ENCODE peak calls at places on chromosomes 4 and X, in ten cellular contexts. U is heart right ventricle; A is adrenal gland; F is H1; V is neuronal stem cell; C is effector memory CD4-positive, alpha-beta T cell; N is coronary artery; W is fibroblast of lung; D is uterus; O is CD8-positive, alpha-beta T cell. X is an unnamed sample.

GRCh38 chrX:53324085-53324484 is 42.7 kb upstream of the IQSEC2 start:
- DNase-seq in U (no peak), A (no peak), F (no peak), V (no peak), C (no peak), N (no peak), W (no peak), D (no peak), O (no peak), X (no peak)

GRCh38 chrX:21373637-21374162 is 518 bp upstream of the CNKSR2 start:
- DNase-seq in U (no peak), A (no peak), F (no peak), V (no peak), C (no peak), N (no peak), W (no peak), D (no peak), O (no peak), X (no peak)

GRCh38 chrX:5957506-5957905 is 271.2 kb downstream of the NLGN4X start:
- DNase-seq in U (no peak), A (no peak), F (no peak), V (no peak), C (no peak), N (no peak), W (no peak), D (no peak), O (no peak), X (no peak)

GRCh38 chrX:20666316-20666715 is 399.6 kb upstream of the RPS6KA3 start:
- DNase-seq in U (no peak), A (no peak), F (no peak), V (no peak), C (no peak), N (no peak), W (no peak), D (no peak), O (no peak), X (no peak)

GRCh38 chr4:14415146-14415545 is 587.1 kb upstream of the CPEB2 start:
- DNase-seq in U (no peak), A (no peak), F (no peak), V (peak; percentile 15), C (no peak), N (no peak), W (peak; percentile 59), D (no peak), O (no peak), X (no peak)

GRCh38 chr4:95165926-95166524 is 382.7 kb downstream of the UNC5C start:
- DNase-seq in U (peak; percentile 49), A (peak; percentile 37), F (no peak), V (peak; percentile 63), C (no peak), N (no peak), W (peak; percentile 81), D (no peak), O (no peak), X (no peak)

GRCh38 chrX:153416781-153417180 is 5.5 kb downstream of the ZFP92 start:
- DNase-seq in U (no peak), A (no peak), F (no peak), V (no peak), C (no peak), N (no peak), W (no peak), D (no peak), O (no peak), X (no peak)

GRCh38 chr4:122845760-122846159 is 19.1 kb downstream of the FGF2 start:
- DNase-seq in U (no peak), A (no peak), F (no peak), V (no peak), C (no peak), N (no peak), W (no peak), D (no peak), O (no peak), X (no peak)

GRCh38 chrX:118682258-118683014 is 45.0 kb upstream of the IL13RA1 start:
- DNase-seq in U (no peak), A (no peak), F (no peak), V (no peak), C (no peak), N (no peak), W (no peak), D (no peak), O (no peak), X (no peak)

GRCh38 chr4:40227284-40227683 is 30.5 kb downstream of the RHOH start:
- DNase-seq in U (no peak), A (no peak), F (no peak), V (no peak), C (no peak), N (no peak), W (no peak), D (no peak), O (peak; percentile 47), X (no peak)

GRCh38 chrX:24148535-24149345 is 789 bp upstream of the ZFX start:
- DNase-seq in U (peak; percentile 16), A (no peak), F (no peak), V (peak; percentile 1), C (no peak), N (no peak), W (peak; percentile 42), D (peak; percentile 55), O (no peak), X (peak; percentile 52)

GRCh38 chr4:76197971-76198410 is 15.6 kb downstream of the SCARB2 start:
- DNase-seq in U (no peak), A (no peak), F (no peak), V (no peak), C (no peak), N (no peak), W (peak; percentile 79), D (peak; percentile 68), O (no peak), X (no peak)

GRCh38 chr4:76198411-76199237 is 15.0 kb downstream of the SCARB2 start:
- DNase-seq in U (peak; percentile 79), A (peak; percentile 63), F (no peak), V (no peak), C (no peak), N (peak; percentile 81), W (peak; percentile 93), D (peak; percentile 69), O (no peak), X (no peak)

GRCh38 chr4:76197001-76197743 is 16.5 kb downstream of the SCARB2 start:
- DNase-seq in U (no peak), A (no peak), F (no peak), V (no peak), C (no peak), N (no peak), W (no peak), D (no peak), O (no peak), X (no peak)

GRCh38 chr4:76200771-76201224 is 12.8 kb downstream of the SCARB2 start:
- DNase-seq in U (no peak), A (no peak), F (no peak), V (no peak), C (no peak), N (no peak), W (no peak), D (no peak), O (no peak), X (no peak)

GRCh38 chr4:76199664-76200211 is 13.9 kb downstream of the SCARB2 start:
- DNase-seq in U (no peak), A (no peak), F (no peak), V (no peak), C (peak; percentile 7), N (no peak), W (peak; percentile 26), D (no peak), O (no peak), X (no peak)
- H3K4me3 ChIP-seq in U (peak overlapping the region; percentile 13), A (no peak overlapping the region), F (no peak overlapping the region), V (no peak overlapping the region), C (no peak overlapping the region), N (peak overlapping the region; percentile 54), W (no peak overlapping the region), D (no peak overlapping the region), O (no peak overlapping the region), X (no peak overlapping the region)

DNA sequence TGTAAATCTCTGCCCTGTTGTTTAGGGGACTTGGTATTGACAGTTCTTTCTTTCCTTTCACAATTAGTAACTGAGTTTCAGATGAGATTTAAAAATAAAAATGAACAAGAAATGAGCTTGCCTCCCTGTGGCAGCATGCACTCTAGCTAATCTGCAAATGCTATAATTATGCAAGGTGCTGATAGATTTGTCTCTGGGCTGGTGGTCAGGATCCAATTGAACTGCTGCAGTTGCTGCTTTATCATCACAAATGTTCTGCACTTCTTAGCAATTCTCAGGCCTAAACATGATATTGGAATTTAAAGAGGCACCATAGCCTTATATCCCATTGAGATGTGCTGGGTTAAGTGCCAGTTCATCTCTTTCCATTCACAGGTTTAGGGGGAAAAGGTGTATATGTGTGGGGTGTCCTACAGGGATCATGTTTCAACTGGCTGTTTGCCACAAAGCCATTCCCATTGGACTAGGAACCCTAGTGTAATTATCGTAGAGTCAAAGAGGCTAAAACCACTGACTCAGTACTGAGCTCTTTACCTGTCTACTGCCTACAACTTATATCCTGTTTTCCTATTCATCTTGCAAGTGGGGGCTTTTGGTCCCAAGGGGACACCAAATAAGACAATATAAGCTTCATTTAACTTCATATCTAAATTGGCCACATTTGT is 260.3 kb upstream of the TEX13A start:
- DNase-seq in U (peak; percentile 3), A (no peak), F (no peak), V (no peak), C (no peak), N (no peak), W (no peak), D (no peak), O (no peak), X (no peak)
- H3K27ac ChIP-seq in U (peak overlapping the region; percentile 10), A (no peak overlapping the region), F (no peak overlapping the region), V (no peak overlapping the region), C (no peak overlapping the region), N (no peak overlapping the region), W (no peak overlapping the region), D (no peak overlapping the region), O (no peak overlapping the region), X (no peak overlapping the region)

DNA sequence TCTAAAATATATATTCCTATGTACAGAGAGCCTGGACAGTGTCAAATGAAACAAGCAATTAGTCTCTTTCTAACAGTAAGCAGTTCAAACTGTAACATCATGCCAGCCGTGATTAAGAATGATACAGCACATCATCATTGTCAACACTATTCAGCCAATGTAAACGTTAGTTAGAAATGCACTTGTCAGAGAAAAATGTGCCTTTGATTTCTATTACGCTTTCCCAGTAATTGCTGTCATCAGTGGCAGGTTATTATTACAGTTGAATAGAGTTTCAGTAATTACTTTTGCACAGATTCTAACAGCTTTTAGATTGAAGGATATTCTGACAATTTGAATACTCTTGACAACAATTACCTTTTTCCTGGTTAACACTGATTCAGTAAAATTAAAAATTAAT is 1007.1 kb downstream of the SH3BGRL start:
- DNase-seq in U (no peak), A (no peak), F (no peak), V (no peak), C (no peak), N (no peak), W (no peak), D (no peak), O (no peak), X (no peak)
- H3K4me3 ChIP-seq in U (no peak overlapping the region), A (no peak overlapping the region), F (no peak overlapping the region), V (no peak overlapping the region), C (no peak overlapping the region), N (no peak overlapping the region), W (no peak overlapping the region), D (no peak overlapping the region), O (no peak overlapping the region), X (no peak overlapping the region)

DNA sequence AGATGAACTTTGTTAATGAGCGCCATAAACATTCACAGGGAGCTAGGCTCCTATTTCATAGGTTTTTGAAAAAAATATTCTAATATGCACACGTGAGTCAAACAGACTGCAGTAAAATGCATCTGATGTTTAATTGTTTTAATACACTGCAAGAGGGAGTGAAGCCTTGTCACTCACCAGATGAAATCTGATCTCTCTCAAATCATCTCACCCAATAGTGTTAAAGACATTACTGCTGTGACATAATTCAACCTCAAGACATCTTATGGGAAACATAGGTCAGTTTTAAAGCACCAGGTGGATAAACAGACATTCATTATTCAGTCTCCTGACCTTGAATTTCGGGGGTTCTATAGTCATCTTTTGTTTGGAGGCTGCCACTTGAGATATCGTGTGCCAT is 148.3 kb downstream of the MAML3 start:
- DNase-seq in U (no peak), A (no peak), F (no peak), V (no peak), C (no peak), N (no peak), W (no peak), D (no peak), O (no peak), X (no peak)
- H3K27ac ChIP-seq in U (no peak overlapping the region), A (no peak overlapping the region), F (no peak overlapping the region), V (no peak overlapping the region), C (no peak overlapping the region), N (no peak overlapping the region), W (no peak overlapping the region), D (peak overlapping the region; percentile 73), O (no peak overlapping the region), X (no peak overlapping the region)